ENCODE peak calls at places on chromosomes 4 and X, in four cellular contexts. M is NCI-H2081; D is activated naive CD8-positive, alpha-beta T cell treated with anti-CD3 and anti-CD28 coated beads, Interleukin-2, amount 50 U/mL, for 24 hours; Z is skeletal muscle cell. J is an unnamed sample.
A peak's percentile ranks its signal among the peaks of the same experiment; 100 is the strongest.

GRCh38 chr4:184472540-184473264 is 1.6 kb downstream of the IRF2 start:
- DNase-seq in Z (no peak), D (peak; percentile 74), M (peak; percentile 59), J (peak; percentile 90)

GRCh38 chr4:26058537-26058936 is 144.5 kb downstream of the SMIM20 start:
- DNase-seq in D (peak; percentile 49), M (no peak), Z (no peak), J (peak; percentile 65)

GRCh38 chr4:7266525-7267292 is 74.4 kb downstream of the SORCS2 start:
- DNase-seq in Z (peak; percentile 60), D (no peak), M (no peak), J (no peak)

GRCh38 chrX:68694429-68695205 is 47.2 kb downstream of the STARD8 start:
- DNase-seq in D (no peak), M (no peak), Z (no peak), J (no peak)

GRCh38 chrX:152958047-152958446 is 35.9 kb downstream of the PNMA5 start:
- DNase-seq in Z (no peak), D (no peak), M (no peak), J (no peak)

GRCh38 chrX:9172451-9172850 is 138.5 kb upstream of the FAM9B start:
- DNase-seq in D (no peak), M (no peak), Z (no peak), J (no peak)

GRCh38 chr4:22179124-22179874 is 230.7 kb upstream of the KCNIP4 start:
- DNase-seq in Z (peak; percentile 86), M (peak; percentile 26), D (no peak), J (no peak)

GRCh38 chr4:145179201-145179860 is 1.1 kb downstream of the OTUD4 start:
- DNase-seq in M (peak; percentile 52), Z (no peak), D (peak; percentile 83), J (peak; percentile 89)

GRCh38 chr4:1154126-1154522 is 18.3 kb downstream of the SPON2 start:
- DNase-seq in D (no peak), M (no peak), Z (no peak), J (no peak)

GRCh38 chr4:147134536-147135210 is 189.0 kb upstream of the TTC29 start:
- DNase-seq in Z (no peak), D (no peak), M (no peak), J (no peak)

GRCh38 chrX:109943092-109943739 is 59.7 kb upstream of the TMEM164 start:
- DNase-seq in Z (no peak), D (no peak), M (no peak), J (no peak)

GRCh38 chr4:64497526-64497925 is 88.3 kb upstream of the TECRL start:
- DNase-seq in M (no peak), Z (no peak), D (no peak), J (no peak)

GRCh38 chrX:48465336-48465933 is 4.6 kb downstream of the SLC38A5 start:
- DNase-seq in M (no peak), Z (peak; percentile 88), D (no peak), J (no peak)

GRCh38 chr4:80213117-80213815 is 16.0 kb downstream of the PRDM8 start:
- DNase-seq in Z (no peak), D (no peak), M (no peak), J (no peak)

GRCh38 chr4:86918539-86919072 is 16.2 kb upstream of the AFF1 start:
- DNase-seq in Z (peak; percentile 67), D (no peak), M (no peak), J (no peak)

GRCh38 chr4:122783301-122784215 is 43.1 kb upstream of the FGF2 start:
- DNase-seq in M (no peak), D (no peak), Z (peak; percentile 69), J (peak; percentile 74)

GRCh38 chr4:154660052-154660451 is 47.6 kb upstream of the FGG start:
- DNase-seq in Z (no peak), D (no peak), M (no peak), J (no peak)

GRCh38 chr4:139455187-139455586 is 1.3 kb downstream of the RAB33B start:
- DNase-seq in D (no peak), M (peak; percentile 1), Z (no peak), J (no peak)

GRCh38 chr4:160026720-160027119 is 923.8 kb downstream of the RAPGEF2 start:
- DNase-seq in D (no peak), M (no peak), Z (no peak), J (no peak)

GRCh38 chr4:16995451-16995850 is 97.0 kb upstream of the LDB2 start:
- DNase-seq in D (no peak), Z (no peak), M (no peak), J (no peak)

J was measured in right cardiac atrium.